ENCODE peak calls at places on chromosomes 7 and 10, in five cellular contexts. H is transverse colon; K is H54; B is HS-5; T is activated CD8-positive, alpha-beta memory T cell treated with anti-CD3 and anti-CD28 coated beads for 4 hours. E is an unnamed sample.

GRCh38 chr7:52507546-52507945 is 527.9 kb upstream of the POM121L12 start:
- DNase-seq in H (no peak), K (no peak), B (no peak), T (no peak), E (no peak)

GRCh38 chr10:87503892-87504291 is 801 bp upstream of the MINPP1 start:
- DNase-seq in H (no peak), K (no peak), B (no peak), T (no peak), E (no peak)

GRCh38 chr7:25839084-25839769 is 312.8 kb upstream of the NFE2L3 start:
- DNase-seq in H (no peak), K (no peak), B (no peak), T (no peak), E (no peak)

GRCh38 chr10:75956624-75957023 is 525.2 kb downstream of the LRMDA start:
- DNase-seq in H (no peak), K (peak; percentile 10), B (no peak), T (no peak), E (no peak)

GRCh38 chr10:6148251-6148691 is 54.5 kb upstream of the PFKFB3 start:
- DNase-seq in H (peak; percentile 26), K (no peak), B (no peak), T (no peak), E (no peak)

GRCh38 chr7:22481726-22482125 is 18.3 kb downstream of the STEAP1B start:
- DNase-seq in H (no peak), K (no peak), B (no peak), T (no peak), E (no peak)

GRCh38 chr7:77205706-77206105 is 6.1 kb upstream of the FGL2 start:
- DNase-seq in H (no peak), K (no peak), B (no peak), T (no peak), E (no peak)

GRCh38 chr10:131056781-131057180 is 254.7 kb downstream of the TCERG1L start:
- DNase-seq in H (no peak), K (no peak), B (no peak), T (no peak), E (no peak)

GRCh38 chr7:27603813-27604212 is 58.9 kb downstream of the HIBADH start:
- DNase-seq in H (no peak), K (no peak), B (no peak), T (no peak), E (no peak)

GRCh38 chr10:13993169-13993568 is 337.6 kb downstream of the FRMD4A start:
- DNase-seq in H (no peak), K (no peak), B (no peak), T (no peak), E (no peak)

GRCh38 chr7:2760098-2760889 is 72.3 kb downstream of the AMZ1 start:
- DNase-seq in H (peak; percentile 88), K (peak; percentile 74), B (no peak), T (no peak), E (no peak)

GRCh38 chr7:139358541-139359365 is 941 bp upstream of the LUC7L2 start:
- DNase-seq in H (peak; percentile 35), K (no peak), B (no peak), T (no peak), E (no peak)

GRCh38 chr7:8434290-8435002 is 1.0 kb downstream of the NXPH1 start:
- DNase-seq in H (no peak), K (no peak), B (no peak), T (no peak), E (no peak)

GRCh38 chr10:15015451-15015850 is 28.3 kb upstream of the OLAH start:
- DNase-seq in H (no peak), K (no peak), B (no peak), T (no peak), E (no peak)

GRCh38 chr10:59336632-59337031 is 25.7 kb downstream of the FAM13C start:
- DNase-seq in H (no peak), K (no peak), B (peak; percentile 4), T (no peak), E (no peak)

GRCh38 chr10:68871105-68871711 is 29.9 kb upstream of the DDX50 start:
- DNase-seq in H (no peak), K (no peak), B (no peak), T (no peak), E (no peak)

GRCh38 chr10:35752469-35753450 is 110.7 kb upstream of the FZD8 start:
- DNase-seq in H (no peak), K (no peak), B (no peak), T (no peak), E (no peak)

GRCh38 chr10:124157286-124157685 is 63.9 kb upstream of the CHST15 start:
- DNase-seq in H (no peak), K (no peak), B (no peak), T (no peak), E (no peak)

E was measured in stimulated activated CD8-positive, alpha-beta memory T cell treated with anti-CD3 and anti-CD28 coated beads, Interleukin-7, amount 100 ng/mL, for 1 hour.